ENCODE peak calls at places on chromosome 10, in five cellular contexts. One of them, this sample, is unnamed.
A peak's percentile ranks its signal among the peaks of the same experiment; 100 is the strongest.

GRCh38 chr10:21230219-21230618 is 295.3 kb downstream of the SKIDA1 start:
- DNase-seq in colonic mucosa: no peak
- DNase-seq in PC-9: no peak
- DNase-seq in ovary: no peak
- DNase-seq in cardiac muscle cell: no peak
- DNase-seq in this sample: no peak

GRCh38 chr10:116063107-116063506 is 209.9 kb downstream of the GFRA1 start:
- DNase-seq in colonic mucosa: no peak
- DNase-seq in PC-9: no peak
- DNase-seq in ovary: no peak
- DNase-seq in cardiac muscle cell: no peak
- DNase-seq in this sample: no peak

GRCh38 chr10:103894454-103894853 is 23.5 kb downstream of the STN1 start:
- DNase-seq in colonic mucosa: peak; percentile 51
- DNase-seq in PC-9: no peak
- DNase-seq in ovary: no peak
- DNase-seq in cardiac muscle cell: no peak
- DNase-seq in this sample: no peak

GRCh38 chr10:71597821-71598498 is 121.6 kb downstream of the C10orf105 start:
- DNase-seq in ovary: peak; percentile 65
- DNase-seq in PC-9: no peak
- DNase-seq in colonic mucosa: peak; percentile 33
- DNase-seq in cardiac muscle cell: no peak
- DNase-seq in this sample: peak; percentile 21

GRCh38 chr10:3095373-3096139 is 28.2 kb downstream of the PFKP start:
- DNase-seq in colonic mucosa: peak; percentile 50
- DNase-seq in cardiac muscle cell: no peak
- DNase-seq in PC-9: peak; percentile 98
- DNase-seq in ovary: no peak
- DNase-seq in this sample: peak; percentile 35

GRCh38 chr10:124561206-124561605 is 99.6 kb downstream of the LHPP start:
- DNase-seq in cardiac muscle cell: no peak
- DNase-seq in PC-9: no peak
- DNase-seq in colonic mucosa: no peak
- DNase-seq in ovary: no peak
- DNase-seq in this sample: no peak

GRCh38 chr10:598415-599170 is 90.9 kb downstream of the DIP2C start:
- DNase-seq in ovary: no peak
- DNase-seq in cardiac muscle cell: no peak
- DNase-seq in PC-9: no peak
- DNase-seq in colonic mucosa: no peak
- DNase-seq in this sample: no peak

GRCh38 chr10:21519981-21520436 is 5.5 kb downstream of the SKIDA1 start:
- DNase-seq in ovary: no peak
- DNase-seq in cardiac muscle cell: no peak
- DNase-seq in colonic mucosa: no peak
- DNase-seq in PC-9: no peak
- DNase-seq in this sample: no peak

GRCh38 chr10:42734537-42734936 is 48.1 kb upstream of the BMS1 start:
- DNase-seq in ovary: no peak
- DNase-seq in PC-9: no peak
- DNase-seq in colonic mucosa: no peak
- DNase-seq in cardiac muscle cell: no peak
- DNase-seq in this sample: no peak

GRCh38 chr10:12369982-12370381 is 20.6 kb downstream of the CAMK1D start:
- DNase-seq in ovary: no peak
- DNase-seq in cardiac muscle cell: no peak
- DNase-seq in colonic mucosa: no peak
- DNase-seq in PC-9: no peak
- DNase-seq in this sample: no peak

GRCh38 chr10:60992661-60993060 is 48.7 kb upstream of the RHOBTB1 start:
- DNase-seq in cardiac muscle cell: no peak
- DNase-seq in ovary: no peak
- DNase-seq in colonic mucosa: no peak
- DNase-seq in PC-9: no peak
- DNase-seq in this sample: no peak

GRCh38 chr10:95406651-95407280 is 116.0 kb upstream of the PDLIM1 start:
- DNase-seq in colonic mucosa: peak; percentile 74
- DNase-seq in cardiac muscle cell: peak; percentile 81
- DNase-seq in PC-9: peak; percentile 93
- DNase-seq in ovary: no peak
- DNase-seq in this sample: peak; percentile 74

GRCh38 chr10:36254191-36254590 is 612.1 kb upstream of the FZD8 start:
- DNase-seq in cardiac muscle cell: peak; percentile 12
- DNase-seq in ovary: peak; percentile 67
- DNase-seq in colonic mucosa: peak; percentile 30
- DNase-seq in PC-9: no peak
- DNase-seq in this sample: peak; percentile 18

GRCh38 chr10:86330778-86331763 is 35.5 kb downstream of the GRID1 start:
- DNase-seq in cardiac muscle cell: no peak
- DNase-seq in ovary: no peak
- DNase-seq in colonic mucosa: no peak
- DNase-seq in PC-9: no peak
- DNase-seq in this sample: no peak

GRCh38 chr10:46288601-46289206 is 1.9 kb downstream of the ANTXRL start:
- DNase-seq in cardiac muscle cell: no peak
- DNase-seq in PC-9: peak; percentile 61
- DNase-seq in colonic mucosa: no peak
- DNase-seq in ovary: no peak
- DNase-seq in this sample: no peak

GRCh38 chr10:131787961-131788360 is 112.8 kb upstream of the PPP2R2D start:
- DNase-seq in ovary: no peak
- DNase-seq in cardiac muscle cell: no peak
- DNase-seq in PC-9: no peak
- DNase-seq in colonic mucosa: no peak
- DNase-seq in this sample: no peak

GRCh38 chr10:62437696-62438095 is 63.5 kb downstream of the ZNF365 start:
- DNase-seq in PC-9: peak; percentile 67
- DNase-seq in cardiac muscle cell: peak; percentile 68
- DNase-seq in colonic mucosa: peak; percentile 31
- DNase-seq in ovary: no peak
- DNase-seq in this sample: no peak

GRCh38 chr10:109902992-109903947 is 20.0 kb downstream of the XPNPEP1 start:
- DNase-seq in colonic mucosa: no peak
- DNase-seq in PC-9: no peak
- DNase-seq in ovary: no peak
- DNase-seq in cardiac muscle cell: no peak
- DNase-seq in this sample: no peak
- H3K4me1 ChIP-seq in colonic mucosa: no peaks in the 10 kb centered on the region
- H3K4me1 ChIP-seq in PC-9: no peaks in the 10 kb centered on the region
- H3K4me1 ChIP-seq in ovary: peaks cover 26% of the 10 kb centered on the region
- H3K4me1 ChIP-seq in cardiac muscle cell: no peaks in the 10 kb centered on the region
- H3K4me1 ChIP-seq in this sample: no peaks in the 10 kb centered on the region

GRCh38 chr10:69009360-69009759 is 20.8 kb downstream of the KIFBP start:
- DNase-seq in colonic mucosa: no peak
- DNase-seq in ovary: no peak
- DNase-seq in PC-9: no peak
- DNase-seq in cardiac muscle cell: no peak
- DNase-seq in this sample: no peak
- H3K36me3 ChIP-seq in colonic mucosa: peaks cover 3% of the 10 kb centered on the region
- H3K36me3 ChIP-seq in ovary: no peaks in the 10 kb centered on the region
- H3K36me3 ChIP-seq in PC-9: peaks cover 25% of the 10 kb centered on the region
- H3K36me3 ChIP-seq in cardiac muscle cell: peaks cover 38% of the 10 kb centered on the region
- H3K36me3 ChIP-seq in this sample: peaks cover 3% of the 10 kb centered on the region

GRCh38 chr10:101069441-101069840 is 7.7 kb downstream of the KAZALD1 start:
- DNase-seq in ovary: no peak
- DNase-seq in colonic mucosa: no peak
- DNase-seq in cardiac muscle cell: no peak
- DNase-seq in PC-9: no peak
- DNase-seq in this sample: no peak
- H3K4me1 ChIP-seq in ovary: peaks cover 6% of the 10 kb centered on the region
- H3K4me1 ChIP-seq in colonic mucosa: peaks cover 19% of the 10 kb centered on the region
- H3K4me1 ChIP-seq in cardiac muscle cell: peaks cover 13% of the 10 kb centered on the region
- H3K4me1 ChIP-seq in PC-9: peaks cover 9% of the 10 kb centered on the region
- H3K4me1 ChIP-seq in this sample: peaks cover 27% of the 10 kb centered on the region

GRCh38 chr10:126014309-126014708 is 117.9 kb downstream of the FANK1 start:
- DNase-seq in PC-9: no peak
- DNase-seq in colonic mucosa: no peak
- DNase-seq in cardiac muscle cell: no peak
- DNase-seq in ovary: no peak
- DNase-seq in this sample: no peak
- H3K36me3 ChIP-seq in PC-9: no peaks in the 10 kb centered on the region
- H3K36me3 ChIP-seq in colonic mucosa: no peaks in the 10 kb centered on the region
- H3K36me3 ChIP-seq in cardiac muscle cell: no peaks in the 10 kb centered on the region
- H3K36me3 ChIP-seq in ovary: no peaks in the 10 kb centered on the region
- H3K36me3 ChIP-seq in this sample: no peaks in the 10 kb centered on the region

DNA sequence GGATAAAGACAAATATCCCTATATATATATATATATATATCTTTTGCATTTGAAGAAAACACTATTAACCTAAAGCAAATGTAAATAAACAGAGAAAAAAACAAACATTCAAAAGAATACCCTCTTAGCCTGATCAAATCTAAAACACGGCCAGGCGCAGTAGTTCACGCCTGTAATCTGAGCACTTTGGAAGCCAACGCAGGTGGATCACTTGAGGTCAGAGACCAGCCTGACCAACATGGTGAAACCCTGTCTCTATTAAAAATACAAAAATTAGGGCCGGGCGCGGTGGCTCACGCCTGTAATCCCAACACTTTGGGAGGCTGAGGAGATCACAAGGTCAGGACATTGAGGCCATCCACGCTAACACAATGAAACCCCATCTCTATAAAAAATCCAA is 9.2 kb downstream of the ANXA7 start:
- DNase-seq in colonic mucosa: no peak
- DNase-seq in ovary: no peak
- DNase-seq in cardiac muscle cell: no peak
- DNase-seq in PC-9: no peak
- DNase-seq in this sample: no peak
- H3K4me1 ChIP-seq in colonic mucosa: peaks cover 3% of the 10 kb centered on the region
- H3K4me1 ChIP-seq in ovary: peaks cover 7% of the 10 kb centered on the region
- H3K4me1 ChIP-seq in cardiac muscle cell: no peaks in the 10 kb centered on the region
- H3K4me1 ChIP-seq in PC-9: peaks cover 19% of the 10 kb centered on the region
- H3K4me1 ChIP-seq in this sample: peaks cover 22% of the 10 kb centered on the region

GRCh38 chr10:73471226-73471625 is 24.6 kb downstream of the PPP3CB start:
- DNase-seq in cardiac muscle cell: no peak
- DNase-seq in PC-9: no peak
- DNase-seq in ovary: no peak
- DNase-seq in colonic mucosa: no peak
- DNase-seq in this sample: no peak
- H3K36me3 ChIP-seq in cardiac muscle cell: peaks cover 45% of the 10 kb centered on the region
- H3K36me3 ChIP-seq in PC-9: peaks cover 15% of the 10 kb centered on the region
- H3K36me3 ChIP-seq in ovary: no peaks in the 10 kb centered on the region
- H3K36me3 ChIP-seq in colonic mucosa: peaks cover 9% of the 10 kb centered on the region
- H3K36me3 ChIP-seq in this sample: peaks cover 83% of the 10 kb centered on the region

DNA sequence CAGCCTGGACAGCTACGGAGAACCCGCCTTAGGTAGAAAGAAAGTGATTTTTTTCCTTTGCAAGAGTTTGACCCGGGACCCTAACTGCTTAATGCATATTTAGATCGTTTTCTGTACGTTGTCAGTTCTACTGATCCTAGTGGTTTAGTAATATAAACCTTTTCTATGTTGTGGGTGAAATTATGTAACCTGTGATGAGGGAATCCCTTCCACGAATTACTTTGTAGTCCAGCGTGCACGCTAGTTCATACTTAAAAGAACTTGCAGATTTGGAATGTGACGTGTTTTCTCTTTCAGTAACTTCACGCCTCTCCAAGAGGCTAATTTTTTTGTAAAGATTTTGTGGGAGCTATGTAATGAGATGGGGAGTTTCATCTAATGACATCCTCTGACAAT is 705 bp downstream of the SLF2 start:
- DNase-seq in colonic mucosa: no peak
- DNase-seq in ovary: no peak
- DNase-seq in PC-9: no peak
- DNase-seq in cardiac muscle cell: no peak
- DNase-seq in this sample: no peak
- H3K4me1 ChIP-seq in colonic mucosa: no peaks in the 10 kb centered on the region
- H3K4me1 ChIP-seq in ovary: peaks cover 10% of the 10 kb centered on the region
- H3K4me1 ChIP-seq in PC-9: peaks cover 12% of the 10 kb centered on the region
- H3K4me1 ChIP-seq in cardiac muscle cell: peaks cover 20% of the 10 kb centered on the region
- H3K4me1 ChIP-seq in this sample: peaks cover 23% of the 10 kb centered on the region

GRCh38 chr10:11261687-11262086 is 244.0 kb downstream of the CELF2 start:
- DNase-seq in colonic mucosa: no peak
- DNase-seq in cardiac muscle cell: peak; percentile 32
- DNase-seq in PC-9: no peak
- DNase-seq in ovary: no peak
- DNase-seq in this sample: no peak
- H3K36me3 ChIP-seq in colonic mucosa: no peaks in the 10 kb centered on the region
- H3K36me3 ChIP-seq in cardiac muscle cell: peaks cover 11% of the 10 kb centered on the region
- H3K36me3 ChIP-seq in PC-9: no peaks in the 10 kb centered on the region
- H3K36me3 ChIP-seq in ovary: no peaks in the 10 kb centered on the region
- H3K36me3 ChIP-seq in this sample: peaks cover 12% of the 10 kb centered on the region

DNA sequence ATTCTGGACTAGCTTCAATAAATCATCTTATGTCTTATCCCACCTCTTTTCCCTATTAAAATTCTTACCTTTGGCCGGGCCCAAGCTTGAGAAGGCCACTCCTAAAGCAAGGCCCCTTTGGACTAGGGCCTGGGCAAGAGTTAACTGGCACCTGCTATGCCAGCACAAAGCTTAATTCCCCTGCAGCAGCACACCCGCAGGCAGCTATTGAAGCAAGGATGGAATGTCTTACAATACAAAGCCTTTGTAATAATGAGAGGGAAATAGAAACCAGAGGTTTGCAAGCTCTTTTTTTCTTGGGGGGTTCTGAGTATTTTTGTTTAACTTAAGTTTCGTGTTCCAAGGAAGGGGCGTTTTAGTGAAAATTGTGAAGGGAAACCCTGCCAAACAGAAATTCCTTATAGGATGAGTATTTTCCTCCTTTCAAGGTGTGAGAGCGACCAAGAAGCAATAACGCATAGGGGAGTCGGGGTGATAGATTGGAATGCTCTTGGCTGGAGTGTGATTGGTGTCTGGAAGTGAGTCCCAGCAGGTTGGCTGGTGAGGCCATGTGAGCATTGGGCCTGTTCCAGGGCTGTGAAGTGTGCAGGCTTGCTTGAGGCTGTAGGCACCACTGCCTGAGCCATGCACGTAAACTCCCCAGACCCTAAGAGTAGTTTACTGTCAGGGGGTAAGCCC is 148.5 kb downstream of the KIAA1217 start:
- DNase-seq in ovary: no peak
- DNase-seq in colonic mucosa: no peak
- DNase-seq in PC-9: no peak
- DNase-seq in cardiac muscle cell: no peak
- DNase-seq in this sample: no peak
- H3K4me1 ChIP-seq in ovary: no peaks in the 10 kb centered on the region
- H3K4me1 ChIP-seq in colonic mucosa: no peaks in the 10 kb centered on the region
- H3K4me1 ChIP-seq in PC-9: no peaks in the 10 kb centered on the region
- H3K4me1 ChIP-seq in cardiac muscle cell: peaks cover 12% of the 10 kb centered on the region
- H3K4me1 ChIP-seq in this sample: no peaks in the 10 kb centered on the region

DNA sequence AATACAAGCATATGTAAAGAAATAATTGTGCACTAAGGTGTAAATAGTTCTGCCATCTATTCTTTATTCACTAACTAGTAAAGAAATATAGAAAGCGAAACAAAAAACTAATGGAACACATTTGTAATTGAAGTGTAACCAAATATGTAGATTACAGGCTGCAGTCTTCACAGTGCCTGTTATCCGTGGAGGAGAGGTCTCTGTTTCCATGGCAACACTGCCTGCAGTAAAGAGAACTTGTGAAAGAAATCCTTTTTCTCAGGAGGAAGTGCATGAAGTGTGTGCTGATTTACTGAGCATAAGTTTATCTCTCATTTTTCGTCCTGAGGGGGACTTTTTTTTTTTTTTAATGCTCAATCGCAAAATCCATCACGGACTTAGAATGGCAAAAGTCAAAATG is 102.5 kb downstream of the APBB1IP start:
- DNase-seq in ovary: no peak
- DNase-seq in PC-9: no peak
- DNase-seq in cardiac muscle cell: no peak
- DNase-seq in colonic mucosa: no peak
- DNase-seq in this sample: no peak
- H3K36me3 ChIP-seq in ovary: no peaks in the 10 kb centered on the region
- H3K36me3 ChIP-seq in PC-9: no peaks in the 10 kb centered on the region
- H3K36me3 ChIP-seq in cardiac muscle cell: no peaks in the 10 kb centered on the region
- H3K36me3 ChIP-seq in colonic mucosa: no peaks in the 10 kb centered on the region
- H3K36me3 ChIP-seq in this sample: no peaks in the 10 kb centered on the region